ENCODE peak calls at places on chromosomes 2 and 18, in six cellular contexts. T, S, H, Q, R and J are unnamed samples.

GRCh38 chr2:156455366-156455975 is 19.3 kb downstream of the GPD2 start:
- DNase-seq in T (no peak), S (peak), H (no peak), Q (peak), R (no peak), J (peak)

GRCh38 chr2:189096769-189097447 is 82.7 kb downstream of the COL5A2 start:
- DNase-seq in T (no peak), S (peak), H (no peak), Q (peak), R (no peak), J (peak)

GRCh38 chr18:2657788-2658458 is 2.4 kb downstream of the SMCHD1 start:
- DNase-seq in T (no peak), S (peak), H (no peak), Q (peak), R (no peak), J (no peak)

GRCh38 chr2:17646096-17646554 is 105.6 kb downstream of the VSNL1 start:
- DNase-seq in T (peak), S (peak), H (peak), Q (peak), R (peak), J (peak)

GRCh38 chr2:46183426-46183825 is 113.8 kb upstream of the EPAS1 start:
- DNase-seq in T (no peak), S (no peak), H (no peak), Q (no peak), R (no peak), J (no peak)

GRCh38 chr2:77768508-77768907 is 246.3 kb upstream of the LRRTM4 start:
- DNase-seq in T (no peak), S (no peak), H (no peak), Q (no peak), R (no peak), J (no peak)

GRCh38 chr2:46062637-46063412 is 234.4 kb upstream of the EPAS1 start:
- DNase-seq in T (peak), S (peak), H (peak), Q (peak), R (peak), J (peak)

GRCh38 chr18:79167526-79168190 is 98.5 kb downstream of the ATP9B start:
- DNase-seq in T (no peak), S (no peak), H (peak), Q (no peak), R (no peak), J (no peak)

GRCh38 chr2:89833116-89833779 is 1141.8 kb downstream of the RPIA start:
- DNase-seq in T (no peak), S (peak), H (no peak), Q (peak), R (no peak), J (no peak)

GRCh38 chr18:74273394-74273793 is 18.4 kb downstream of the CYB5A start:
- DNase-seq in T (no peak), S (no peak), H (no peak), Q (no peak), R (no peak), J (no peak)

GRCh38 chr2:236210536-236210935 is 42.4 kb upstream of the GBX2 start:
- DNase-seq in T (no peak), S (no peak), H (no peak), Q (no peak), R (no peak), J (no peak)

GRCh38 chr2:8659092-8659734 is 22.6 kb upstream of the ID2 start:
- DNase-seq in T (peak), S (no peak), H (no peak), Q (no peak), R (no peak), J (no peak)

DNA sequence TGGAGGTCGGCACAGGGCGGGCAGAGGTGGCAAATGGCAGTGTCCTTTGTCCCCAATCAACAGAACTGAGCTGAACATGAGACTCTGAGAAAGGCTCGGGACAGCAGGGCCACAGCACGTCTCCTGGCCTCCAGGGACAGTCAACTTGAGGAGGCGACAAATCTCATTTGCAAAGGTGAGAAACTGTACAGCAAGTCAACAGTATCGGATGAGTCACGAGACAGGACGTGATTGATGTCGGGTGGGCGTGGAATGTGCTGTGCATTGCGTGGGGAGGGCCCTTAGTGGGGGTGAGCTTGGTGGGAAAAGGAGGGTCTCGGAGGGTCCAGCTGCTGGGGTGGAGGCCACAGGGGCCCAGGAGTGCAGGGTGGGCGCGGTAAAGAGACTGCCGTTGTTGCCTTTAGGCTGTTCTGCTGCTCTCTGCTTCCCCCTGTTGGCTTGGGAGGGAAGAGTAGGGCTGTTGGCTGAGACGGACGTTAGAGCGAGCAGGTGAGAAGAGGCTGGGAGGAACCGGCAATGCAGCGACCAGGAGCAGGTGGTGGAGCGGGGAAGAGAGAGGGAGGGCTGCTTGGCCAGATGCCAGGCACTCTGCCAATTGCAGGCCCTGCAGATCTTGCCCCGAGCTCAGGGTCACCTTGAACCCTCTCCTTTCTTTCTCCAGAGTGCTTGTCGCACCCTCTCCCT is 164.3 kb downstream of the BCL2 start:
- DNase-seq in T (peak), S (no peak), H (peak), Q (peak), R (peak), J (peak)
- TF ChIP-seq POLR2A in T (no peak), S (no peak), H (no peak), Q (no peak), R (peak), J (no peak)

GRCh38 chr2:21330786-21331391 is 207.1 kb downstream of the TDRD15 start:
- DNase-seq in T (peak), S (peak), H (no peak), Q (no peak), R (no peak), J (no peak)

GRCh38 chr2:21331625-21332370 is 208.0 kb downstream of the TDRD15 start:
- DNase-seq in T (no peak), S (no peak), H (no peak), Q (no peak), R (no peak), J (no peak)

GRCh38 chr2:21326152-21326551 is 202.4 kb downstream of the TDRD15 start:
- DNase-seq in T (no peak), S (peak), H (no peak), Q (no peak), R (no peak), J (no peak)
- TF ChIP-seq POLR2A in T (no peak), S (no peak), H (no peak), Q (no peak), R (no peak), J (no peak)

GRCh38 chr2:73983322-73984202 is 1.1 kb upstream of the TET3 start:
- DNase-seq in T (no peak), S (no peak), H (no peak), Q (peak), R (peak), J (no peak)
- TF ChIP-seq POLR2A in T (no peak), S (no peak), H (no peak), Q (peak), R (peak), J (no peak)

GRCh38 chr2:75709297-75709696 is 1.4 kb downstream of the GCFC2 start:
- DNase-seq in T (no peak), S (no peak), H (no peak), Q (no peak), R (no peak), J (no peak)

GRCh38 chr2:75705921-75706320 is 4.8 kb downstream of the GCFC2 start:
- DNase-seq in T (no peak), S (peak), H (no peak), Q (no peak), R (no peak), J (no peak)

GRCh38 chr2:75710220-75710576 is 517 bp downstream of the GCFC2 start:
- DNase-seq in T (no peak), S (no peak), H (no peak), Q (no peak), R (no peak), J (no peak)

GRCh38 chr2:75707901-75708300 is 2.8 kb downstream of the GCFC2 start:
- DNase-seq in T (no peak), S (peak), H (no peak), Q (no peak), R (no peak), J (no peak)

GRCh38 chr2:75710577-75711253 is at the start of gene GCFC2:
- DNase-seq in T (peak), S (peak), H (peak), Q (peak), R (peak), J (peak)
- TF ChIP-seq POLR2A in T (peak), S (peak), H (peak), Q (peak), R (peak), J (peak)

GRCh38 chr2:23386422-23387220 is 1.6 kb downstream of the KLHL29 start:
- DNase-seq in T (peak), S (no peak), H (peak), Q (peak), R (peak), J (no peak)

GRCh38 chr2:23385351-23385747 is 370 bp downstream of the KLHL29 start:
- DNase-seq in T (peak), S (peak), H (peak), Q (peak), R (peak), J (peak)

GRCh38 chr2:23383087-23383486 is 1.9 kb upstream of the KLHL29 start:
- DNase-seq in T (no peak), S (no peak), H (no peak), Q (no peak), R (no peak), J (no peak)

GRCh38 chr2:23385748-23386421 is 906 bp downstream of the KLHL29 start:
- DNase-seq in T (peak), S (no peak), H (peak), Q (peak), R (no peak), J (peak)

DNA sequence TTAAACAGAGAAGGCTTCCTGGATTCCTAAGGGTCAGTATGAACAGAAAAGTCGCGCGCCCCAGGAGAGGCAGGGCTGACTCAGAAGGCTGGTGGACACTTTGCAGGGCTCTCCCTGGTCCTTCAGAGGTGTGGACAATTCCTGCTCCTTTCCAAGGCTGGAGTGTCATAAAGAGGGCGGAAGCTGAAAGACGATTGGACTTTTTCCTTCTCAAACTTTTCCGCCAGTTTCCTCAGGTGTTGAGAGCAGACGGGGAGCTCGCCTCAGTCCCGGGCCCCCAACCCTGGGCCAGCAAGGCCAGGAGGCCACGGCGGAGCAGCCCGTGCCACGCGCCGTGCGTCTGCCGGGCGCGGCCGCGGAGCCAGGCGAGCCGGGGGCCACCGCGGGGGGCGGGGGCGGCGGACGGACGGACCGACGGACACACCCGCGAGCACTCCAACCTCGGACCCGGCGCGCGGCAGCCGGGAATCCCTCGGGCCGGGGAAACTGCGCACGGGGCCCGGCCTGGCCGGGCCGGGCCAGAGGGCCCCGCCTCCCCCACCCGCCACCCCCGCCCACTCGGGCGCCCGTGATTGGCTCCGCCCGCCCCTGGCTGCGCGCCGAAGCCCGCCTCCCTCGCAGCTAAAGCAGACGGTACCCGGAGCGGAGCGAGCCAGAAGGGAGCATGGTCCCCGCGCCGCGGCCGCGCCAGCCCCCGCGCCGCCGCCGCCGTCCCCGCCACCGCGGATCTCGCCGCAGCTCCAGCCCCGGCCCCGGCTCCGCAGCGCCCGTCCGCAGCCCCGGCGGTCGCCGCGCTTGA is at the start of gene KLHL29:
- DNase-seq in T (peak), S (peak), H (peak), Q (peak), R (peak), J (peak)
- TF ChIP-seq POLR2A in T (peak), S (peak), H (no peak), Q (peak), R (no peak), J (peak)